ENCODE peak calls at places on chromosomes 12 and 14, in ten cellular contexts. One of them, this sample, is unnamed.

GRCh38 chr12:124286414-124286813 is 8.5 kb upstream of the RFLNA start:
- DNase-seq in Panc1: no peak
- DNase-seq in foreskin keratinocyte: peak
- DNase-seq in MM.1S: no peak
- DNase-seq in AG04450: no peak
- DNase-seq in kidney epithelial cell: no peak
- DNase-seq in upper lobe of right lung: no peak
- DNase-seq in foreskin fibroblast: no peak
- DNase-seq in GM23338: no peak
- DNase-seq in mesothelial cell of epicardium: no peak
- DNase-seq in this sample: peak

GRCh38 chr12:18895946-18896345 is 158.0 kb downstream of the CAPZA3 start:
- DNase-seq in mesothelial cell of epicardium: no peak
- DNase-seq in MM.1S: no peak
- DNase-seq in foreskin fibroblast: no peak
- DNase-seq in Panc1: no peak
- DNase-seq in foreskin keratinocyte: no peak
- DNase-seq in AG04450: no peak
- DNase-seq in upper lobe of right lung: no peak
- DNase-seq in kidney epithelial cell: no peak
- DNase-seq in GM23338: peak
- DNase-seq in this sample: no peak

GRCh38 chr12:47767197-47767724 is 5.8 kb upstream of the SLC48A1 start:
- DNase-seq in Panc1: no peak
- DNase-seq in upper lobe of right lung: no peak
- DNase-seq in MM.1S: peak
- DNase-seq in GM23338: peak
- DNase-seq in foreskin fibroblast: no peak
- DNase-seq in foreskin keratinocyte: no peak
- DNase-seq in mesothelial cell of epicardium: no peak
- DNase-seq in AG04450: no peak
- DNase-seq in kidney epithelial cell: no peak
- DNase-seq in this sample: peak

GRCh38 chr12:67155863-67156262 is 113.3 kb upstream of the CAND1 start:
- DNase-seq in kidney epithelial cell: peak
- DNase-seq in Panc1: no peak
- DNase-seq in MM.1S: no peak
- DNase-seq in foreskin fibroblast: peak
- DNase-seq in AG04450: no peak
- DNase-seq in mesothelial cell of epicardium: no peak
- DNase-seq in upper lobe of right lung: no peak
- DNase-seq in GM23338: no peak
- DNase-seq in foreskin keratinocyte: peak
- DNase-seq in this sample: no peak

GRCh38 chr14:101444116-101444515 is 117.2 kb upstream of the DIO3 start:
- DNase-seq in Panc1: no peak
- DNase-seq in upper lobe of right lung: no peak
- DNase-seq in MM.1S: no peak
- DNase-seq in foreskin fibroblast: peak
- DNase-seq in AG04450: no peak
- DNase-seq in kidney epithelial cell: peak
- DNase-seq in foreskin keratinocyte: peak
- DNase-seq in GM23338: no peak
- DNase-seq in mesothelial cell of epicardium: no peak
- DNase-seq in this sample: peak

GRCh38 chr12:120759591-120760348 is 34.1 kb downstream of the ACADS start:
- DNase-seq in AG04450: no peak
- DNase-seq in GM23338: no peak
- DNase-seq in Panc1: no peak
- DNase-seq in foreskin keratinocyte: no peak
- DNase-seq in upper lobe of right lung: no peak
- DNase-seq in MM.1S: no peak
- DNase-seq in foreskin fibroblast: no peak
- DNase-seq in mesothelial cell of epicardium: no peak
- DNase-seq in kidney epithelial cell: no peak
- DNase-seq in this sample: no peak

GRCh38 chr12:72523754-72524153 is 251.6 kb downstream of the TRHDE start:
- DNase-seq in kidney epithelial cell: no peak
- DNase-seq in foreskin fibroblast: no peak
- DNase-seq in GM23338: no peak
- DNase-seq in mesothelial cell of epicardium: no peak
- DNase-seq in upper lobe of right lung: no peak
- DNase-seq in Panc1: no peak
- DNase-seq in AG04450: no peak
- DNase-seq in MM.1S: no peak
- DNase-seq in foreskin keratinocyte: no peak
- DNase-seq in this sample: no peak

GRCh38 chr12:98939350-98939749 is 294.3 kb downstream of the APAF1 start:
- DNase-seq in foreskin keratinocyte: no peak
- DNase-seq in Panc1: no peak
- DNase-seq in AG04450: no peak
- DNase-seq in kidney epithelial cell: no peak
- DNase-seq in MM.1S: peak
- DNase-seq in GM23338: peak
- DNase-seq in foreskin fibroblast: peak
- DNase-seq in mesothelial cell of epicardium: no peak
- DNase-seq in upper lobe of right lung: no peak
- DNase-seq in this sample: no peak

GRCh38 chr14:83874662-83875061 is 1655.3 kb upstream of the FLRT2 start:
- DNase-seq in kidney epithelial cell: no peak
- DNase-seq in foreskin keratinocyte: peak
- DNase-seq in AG04450: no peak
- DNase-seq in MM.1S: no peak
- DNase-seq in Panc1: no peak
- DNase-seq in GM23338: no peak
- DNase-seq in upper lobe of right lung: no peak
- DNase-seq in mesothelial cell of epicardium: no peak
- DNase-seq in foreskin fibroblast: peak
- DNase-seq in this sample: no peak

GRCh38 chr12:124422142-124422569 is 127.3 kb downstream of the RFLNA start:
- DNase-seq in AG04450: no peak
- DNase-seq in foreskin keratinocyte: peak
- DNase-seq in upper lobe of right lung: peak
- DNase-seq in Panc1: no peak
- DNase-seq in MM.1S: no peak
- DNase-seq in kidney epithelial cell: no peak
- DNase-seq in foreskin fibroblast: no peak
- DNase-seq in mesothelial cell of epicardium: no peak
- DNase-seq in GM23338: no peak
- DNase-seq in this sample: peak

GRCh38 chr12:130870442-130871285 is 1.2 kb upstream of the RAN start:
- DNase-seq in foreskin keratinocyte: peak
- DNase-seq in mesothelial cell of epicardium: peak
- DNase-seq in upper lobe of right lung: peak
- DNase-seq in MM.1S: peak
- DNase-seq in foreskin fibroblast: peak
- DNase-seq in GM23338: peak
- DNase-seq in AG04450: peak
- DNase-seq in kidney epithelial cell: peak
- DNase-seq in Panc1: peak
- DNase-seq in this sample: peak
- TF ChIP-seq CTCF in foreskin keratinocyte: peak
- TF ChIP-seq CTCF in mesothelial cell of epicardium: peak
- TF ChIP-seq CTCF in upper lobe of right lung: peak
- TF ChIP-seq CTCF in MM.1S: peak
- TF ChIP-seq CTCF in foreskin fibroblast: peak
- TF ChIP-seq CTCF in GM23338: peak
- TF ChIP-seq CTCF in AG04450: peak
- TF ChIP-seq CTCF in kidney epithelial cell: peak
- TF ChIP-seq CTCF in Panc1: peak
- TF ChIP-seq CTCF in this sample: peak

GRCh38 chr14:104794641-104795467 is 694 bp downstream of the AKT1 start:
- DNase-seq in GM23338: peak
- DNase-seq in foreskin keratinocyte: no peak
- DNase-seq in kidney epithelial cell: no peak
- DNase-seq in MM.1S: peak
- DNase-seq in mesothelial cell of epicardium: peak
- DNase-seq in Panc1: no peak
- DNase-seq in upper lobe of right lung: no peak
- DNase-seq in AG04450: no peak
- DNase-seq in foreskin fibroblast: no peak
- DNase-seq in this sample: peak
- TF ChIP-seq CTCF in GM23338: no peak
- TF ChIP-seq CTCF in foreskin keratinocyte: no peak
- TF ChIP-seq CTCF in kidney epithelial cell: peak
- TF ChIP-seq CTCF in MM.1S: no peak
- TF ChIP-seq CTCF in mesothelial cell of epicardium: no peak
- TF ChIP-seq CTCF in Panc1: no peak
- TF ChIP-seq CTCF in upper lobe of right lung: no peak
- TF ChIP-seq CTCF in AG04450: no peak
- TF ChIP-seq CTCF in foreskin fibroblast: no peak
- TF ChIP-seq CTCF in this sample: no peak

GRCh38 chr12:79895041-79895440 is 39.9 kb downstream of the PPP1R12A start:
- DNase-seq in kidney epithelial cell: no peak
- DNase-seq in GM23338: no peak
- DNase-seq in mesothelial cell of epicardium: no peak
- DNase-seq in foreskin fibroblast: no peak
- DNase-seq in MM.1S: no peak
- DNase-seq in upper lobe of right lung: no peak
- DNase-seq in foreskin keratinocyte: no peak
- DNase-seq in Panc1: no peak
- DNase-seq in AG04450: no peak
- DNase-seq in this sample: no peak

GRCh38 chr12:79891506-79892162 is 43.3 kb downstream of the PPP1R12A start:
- DNase-seq in foreskin keratinocyte: no peak
- DNase-seq in kidney epithelial cell: no peak
- DNase-seq in foreskin fibroblast: no peak
- DNase-seq in upper lobe of right lung: no peak
- DNase-seq in AG04450: no peak
- DNase-seq in GM23338: no peak
- DNase-seq in Panc1: no peak
- DNase-seq in mesothelial cell of epicardium: no peak
- DNase-seq in MM.1S: no peak
- DNase-seq in this sample: no peak

GRCh38 chr12:79897617-79898016 is 37.3 kb downstream of the PPP1R12A start:
- DNase-seq in foreskin fibroblast: peak
- DNase-seq in kidney epithelial cell: peak
- DNase-seq in foreskin keratinocyte: peak
- DNase-seq in MM.1S: no peak
- DNase-seq in GM23338: peak
- DNase-seq in AG04450: peak
- DNase-seq in mesothelial cell of epicardium: no peak
- DNase-seq in upper lobe of right lung: no peak
- DNase-seq in Panc1: no peak
- DNase-seq in this sample: peak

GRCh38 chr12:79900199-79900598 is 34.7 kb downstream of the PPP1R12A start:
- DNase-seq in GM23338: no peak
- DNase-seq in kidney epithelial cell: no peak
- DNase-seq in foreskin keratinocyte: no peak
- DNase-seq in MM.1S: no peak
- DNase-seq in mesothelial cell of epicardium: no peak
- DNase-seq in upper lobe of right lung: no peak
- DNase-seq in foreskin fibroblast: no peak
- DNase-seq in AG04450: no peak
- DNase-seq in Panc1: no peak
- DNase-seq in this sample: no peak

DNA sequence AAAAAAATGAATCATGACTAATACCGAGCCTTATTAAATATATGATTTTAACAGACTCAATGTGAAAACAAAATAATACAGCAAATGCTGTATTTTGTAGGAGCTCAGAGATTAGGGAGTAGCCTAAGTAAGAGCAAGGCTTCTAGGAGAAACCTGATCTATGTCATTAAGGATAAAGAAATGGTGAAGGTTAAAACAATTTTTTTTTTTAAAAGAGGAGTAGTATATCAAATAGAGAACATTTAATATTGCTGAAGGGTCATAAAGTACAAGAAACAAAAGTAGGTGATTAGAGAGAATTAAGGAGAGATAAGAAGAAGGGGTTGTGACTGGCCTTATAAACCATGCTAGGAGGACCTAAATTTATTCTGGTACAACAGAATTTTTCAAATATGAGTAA is 39.1 kb downstream of the PPP1R12A start:
- DNase-seq in mesothelial cell of epicardium: no peak
- DNase-seq in upper lobe of right lung: no peak
- DNase-seq in AG04450: no peak
- DNase-seq in Panc1: no peak
- DNase-seq in GM23338: no peak
- DNase-seq in foreskin fibroblast: no peak
- DNase-seq in MM.1S: no peak
- DNase-seq in foreskin keratinocyte: no peak
- DNase-seq in kidney epithelial cell: no peak
- DNase-seq in this sample: no peak
- TF ChIP-seq CTCF in mesothelial cell of epicardium: no peak
- TF ChIP-seq CTCF in upper lobe of right lung: no peak
- TF ChIP-seq CTCF in AG04450: no peak
- TF ChIP-seq CTCF in Panc1: no peak
- TF ChIP-seq CTCF in GM23338: no peak
- TF ChIP-seq CTCF in foreskin fibroblast: no peak
- TF ChIP-seq CTCF in MM.1S: no peak
- TF ChIP-seq CTCF in foreskin keratinocyte: no peak
- TF ChIP-seq CTCF in kidney epithelial cell: no peak
- TF ChIP-seq CTCF in this sample: no peak

DNA sequence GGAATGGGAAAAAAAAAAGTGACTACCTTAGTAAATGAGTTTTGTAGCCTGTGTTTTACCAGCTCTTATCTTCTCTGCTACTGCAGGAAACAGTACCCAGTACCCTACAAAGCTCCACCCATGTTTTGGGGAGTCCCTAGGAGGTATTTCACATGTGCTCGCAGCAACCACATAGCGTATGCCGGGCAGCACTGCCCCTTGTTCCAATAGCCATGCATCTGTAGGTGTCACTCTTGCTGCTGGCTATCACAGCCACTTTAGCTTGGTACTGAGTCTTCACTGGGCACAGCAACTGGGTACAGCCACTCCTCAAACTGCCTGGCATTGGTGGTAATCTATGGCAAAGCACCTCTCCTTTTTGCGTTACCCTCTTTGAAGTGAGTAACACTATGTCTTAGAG is 2.0 kb upstream of the MDM1 start:
- DNase-seq in upper lobe of right lung: no peak
- DNase-seq in GM23338: peak
- DNase-seq in foreskin fibroblast: no peak
- DNase-seq in mesothelial cell of epicardium: no peak
- DNase-seq in MM.1S: no peak
- DNase-seq in AG04450: no peak
- DNase-seq in foreskin keratinocyte: no peak
- DNase-seq in Panc1: no peak
- DNase-seq in kidney epithelial cell: no peak
- DNase-seq in this sample: peak
- TF ChIP-seq CTCF in upper lobe of right lung: no peak
- TF ChIP-seq CTCF in GM23338: peak
- TF ChIP-seq CTCF in foreskin fibroblast: no peak
- TF ChIP-seq CTCF in mesothelial cell of epicardium: no peak
- TF ChIP-seq CTCF in MM.1S: no peak
- TF ChIP-seq CTCF in AG04450: no peak
- TF ChIP-seq CTCF in foreskin keratinocyte: no peak
- TF ChIP-seq CTCF in Panc1: peak
- TF ChIP-seq CTCF in kidney epithelial cell: peak
- TF ChIP-seq CTCF in this sample: no peak